ENCODE peak calls at places on chromosomes 7 and 10, in nine cellular contexts. One of them, this sample, is unnamed.

GRCh38 chr7:94133460-94133859 is 129.3 kb upstream of the BET1 start:
- DNase-seq in AML-193: no peak
- DNase-seq in aorta: no peak
- DNase-seq in pulmonary artery endothelial cell: no peak
- DNase-seq in NCI-H1092: no peak
- DNase-seq in stimulated activated CD4-positive, alpha-beta T cell treated with anti-CD3 and anti-CD28 coated beads, Interleukin-4, amount 100 ng/mL, for 48 hours: no peak
- DNase-seq in GM12865: peak
- DNase-seq in fibroblast of the aortic adventitia: no peak
- DNase-seq in thyroid gland: no peak
- DNase-seq in this sample: peak

GRCh38 chr10:14584643-14585042 is 190.1 kb downstream of the FAM107B start:
- DNase-seq in GM12865: peak
- DNase-seq in NCI-H1092: no peak
- DNase-seq in stimulated activated CD4-positive, alpha-beta T cell treated with anti-CD3 and anti-CD28 coated beads, Interleukin-4, amount 100 ng/mL, for 48 hours: no peak
- DNase-seq in AML-193: no peak
- DNase-seq in fibroblast of the aortic adventitia: no peak
- DNase-seq in aorta: no peak
- DNase-seq in pulmonary artery endothelial cell: no peak
- DNase-seq in thyroid gland: no peak
- DNase-seq in this sample: no peak

GRCh38 chr10:71860243-71861029 is 9.4 kb upstream of the PSAP start:
- DNase-seq in AML-193: peak
- DNase-seq in stimulated activated CD4-positive, alpha-beta T cell treated with anti-CD3 and anti-CD28 coated beads, Interleukin-4, amount 100 ng/mL, for 48 hours: no peak
- DNase-seq in pulmonary artery endothelial cell: peak
- DNase-seq in aorta: peak
- DNase-seq in fibroblast of the aortic adventitia: peak
- DNase-seq in thyroid gland: peak
- DNase-seq in NCI-H1092: peak
- DNase-seq in GM12865: peak
- DNase-seq in this sample: peak

GRCh38 chr10:72248477-72249151 is 25.1 kb upstream of the DDIT4 start:
- DNase-seq in fibroblast of the aortic adventitia: peak
- DNase-seq in GM12865: peak
- DNase-seq in thyroid gland: peak
- DNase-seq in NCI-H1092: no peak
- DNase-seq in aorta: peak
- DNase-seq in AML-193: no peak
- DNase-seq in stimulated activated CD4-positive, alpha-beta T cell treated with anti-CD3 and anti-CD28 coated beads, Interleukin-4, amount 100 ng/mL, for 48 hours: peak
- DNase-seq in pulmonary artery endothelial cell: peak
- DNase-seq in this sample: no peak

GRCh38 chr10:89887830-89888229 is 186.4 kb downstream of the KIF20B start:
- DNase-seq in fibroblast of the aortic adventitia: peak
- DNase-seq in GM12865: peak
- DNase-seq in pulmonary artery endothelial cell: no peak
- DNase-seq in AML-193: no peak
- DNase-seq in aorta: peak
- DNase-seq in NCI-H1092: no peak
- DNase-seq in thyroid gland: no peak
- DNase-seq in stimulated activated CD4-positive, alpha-beta T cell treated with anti-CD3 and anti-CD28 coated beads, Interleukin-4, amount 100 ng/mL, for 48 hours: no peak
- DNase-seq in this sample: no peak

GRCh38 chr7:133562617-133563016 is 309.7 kb downstream of the EXOC4 start:
- DNase-seq in NCI-H1092: no peak
- DNase-seq in AML-193: no peak
- DNase-seq in stimulated activated CD4-positive, alpha-beta T cell treated with anti-CD3 and anti-CD28 coated beads, Interleukin-4, amount 100 ng/mL, for 48 hours: no peak
- DNase-seq in aorta: no peak
- DNase-seq in GM12865: no peak
- DNase-seq in thyroid gland: no peak
- DNase-seq in fibroblast of the aortic adventitia: peak
- DNase-seq in pulmonary artery endothelial cell: no peak
- DNase-seq in this sample: no peak

GRCh38 chr10:59557642-59558041 is 152.0 kb downstream of the SLC16A9 start:
- DNase-seq in fibroblast of the aortic adventitia: no peak
- DNase-seq in AML-193: no peak
- DNase-seq in thyroid gland: no peak
- DNase-seq in NCI-H1092: no peak
- DNase-seq in stimulated activated CD4-positive, alpha-beta T cell treated with anti-CD3 and anti-CD28 coated beads, Interleukin-4, amount 100 ng/mL, for 48 hours: no peak
- DNase-seq in aorta: no peak
- DNase-seq in pulmonary artery endothelial cell: no peak
- DNase-seq in GM12865: no peak
- DNase-seq in this sample: no peak

GRCh38 chr7:158827411-158828342 is 1.6 kb downstream of the ESYT2 start:
- DNase-seq in NCI-H1092: no peak
- DNase-seq in AML-193: peak
- DNase-seq in pulmonary artery endothelial cell: no peak
- DNase-seq in stimulated activated CD4-positive, alpha-beta T cell treated with anti-CD3 and anti-CD28 coated beads, Interleukin-4, amount 100 ng/mL, for 48 hours: no peak
- DNase-seq in thyroid gland: no peak
- DNase-seq in aorta: no peak
- DNase-seq in fibroblast of the aortic adventitia: peak
- DNase-seq in GM12865: peak
- DNase-seq in this sample: no peak

GRCh38 chr7:19519443-19519977 is 189.3 kb downstream of the POLR1F start:
- DNase-seq in stimulated activated CD4-positive, alpha-beta T cell treated with anti-CD3 and anti-CD28 coated beads, Interleukin-4, amount 100 ng/mL, for 48 hours: no peak
- DNase-seq in AML-193: no peak
- DNase-seq in pulmonary artery endothelial cell: no peak
- DNase-seq in fibroblast of the aortic adventitia: no peak
- DNase-seq in aorta: no peak
- DNase-seq in NCI-H1092: peak
- DNase-seq in thyroid gland: no peak
- DNase-seq in GM12865: no peak
- DNase-seq in this sample: no peak

GRCh38 chr10:133162910-133163856 is 3.2 kb downstream of the KNDC1 start:
- DNase-seq in GM12865: no peak
- DNase-seq in fibroblast of the aortic adventitia: no peak
- DNase-seq in pulmonary artery endothelial cell: no peak
- DNase-seq in thyroid gland: no peak
- DNase-seq in stimulated activated CD4-positive, alpha-beta T cell treated with anti-CD3 and anti-CD28 coated beads, Interleukin-4, amount 100 ng/mL, for 48 hours: no peak
- DNase-seq in NCI-H1092: no peak
- DNase-seq in AML-193: no peak
- DNase-seq in aorta: peak
- DNase-seq in this sample: no peak

GRCh38 chr7:155521743-155522398 is 24.5 kb downstream of the CNPY1 start:
- DNase-seq in aorta: no peak
- DNase-seq in pulmonary artery endothelial cell: no peak
- DNase-seq in stimulated activated CD4-positive, alpha-beta T cell treated with anti-CD3 and anti-CD28 coated beads, Interleukin-4, amount 100 ng/mL, for 48 hours: no peak
- DNase-seq in fibroblast of the aortic adventitia: no peak
- DNase-seq in GM12865: no peak
- DNase-seq in thyroid gland: no peak
- DNase-seq in AML-193: no peak
- DNase-seq in NCI-H1092: no peak
- DNase-seq in this sample: no peak

GRCh38 chr7:132893560-132893959 is 188.3 kb downstream of the CHCHD3 start:
- DNase-seq in fibroblast of the aortic adventitia: no peak
- DNase-seq in pulmonary artery endothelial cell: no peak
- DNase-seq in thyroid gland: no peak
- DNase-seq in stimulated activated CD4-positive, alpha-beta T cell treated with anti-CD3 and anti-CD28 coated beads, Interleukin-4, amount 100 ng/mL, for 48 hours: no peak
- DNase-seq in AML-193: no peak
- DNase-seq in GM12865: peak
- DNase-seq in NCI-H1092: no peak
- DNase-seq in aorta: no peak
- DNase-seq in this sample: no peak

GRCh38 chr7:107463139-107464078 is 6.4 kb upstream of the GPR22 start:
- DNase-seq in thyroid gland: peak
- DNase-seq in AML-193: peak
- DNase-seq in NCI-H1092: no peak
- DNase-seq in GM12865: peak
- DNase-seq in pulmonary artery endothelial cell: peak
- DNase-seq in stimulated activated CD4-positive, alpha-beta T cell treated with anti-CD3 and anti-CD28 coated beads, Interleukin-4, amount 100 ng/mL, for 48 hours: peak
- DNase-seq in fibroblast of the aortic adventitia: peak
- DNase-seq in aorta: peak
- DNase-seq in this sample: peak

GRCh38 chr7:74505426-74506328 is 52.0 kb downstream of the GTF2IRD1 start:
- DNase-seq in pulmonary artery endothelial cell: no peak
- DNase-seq in AML-193: no peak
- DNase-seq in aorta: no peak
- DNase-seq in NCI-H1092: no peak
- DNase-seq in thyroid gland: no peak
- DNase-seq in fibroblast of the aortic adventitia: no peak
- DNase-seq in stimulated activated CD4-positive, alpha-beta T cell treated with anti-CD3 and anti-CD28 coated beads, Interleukin-4, amount 100 ng/mL, for 48 hours: no peak
- DNase-seq in GM12865: no peak
- DNase-seq in this sample: no peak

GRCh38 chr10:71604324-71605018 is 115.1 kb downstream of the C10orf105 start:
- DNase-seq in thyroid gland: no peak
- DNase-seq in stimulated activated CD4-positive, alpha-beta T cell treated with anti-CD3 and anti-CD28 coated beads, Interleukin-4, amount 100 ng/mL, for 48 hours: no peak
- DNase-seq in fibroblast of the aortic adventitia: no peak
- DNase-seq in NCI-H1092: no peak
- DNase-seq in AML-193: no peak
- DNase-seq in aorta: no peak
- DNase-seq in GM12865: no peak
- DNase-seq in pulmonary artery endothelial cell: no peak
- DNase-seq in this sample: no peak